ENCODE peak calls at places on chromosome X, in eight cellular contexts. One of them, this sample, is unnamed.

GRCh38 chrX:45697591-45697990 is 496.9 kb upstream of the DIPK2B start:
- DNase-seq in testis: no peak
- DNase-seq in prostate gland: no peak
- DNase-seq in fibroblast of the aortic adventitia: peak
- DNase-seq in lower lobe of right lung: no peak
- DNase-seq in thoracic aorta: no peak
- DNase-seq in CD8-positive, alpha-beta T cell: no peak
- DNase-seq in NB4: peak
- DNase-seq in this sample: peak

GRCh38 chrX:103367502-103367901 is 8.8 kb upstream of the BEX3 start:
- DNase-seq in fibroblast of the aortic adventitia: no peak
- DNase-seq in prostate gland: no peak
- DNase-seq in CD8-positive, alpha-beta T cell: no peak
- DNase-seq in lower lobe of right lung: no peak
- DNase-seq in NB4: no peak
- DNase-seq in thoracic aorta: no peak
- DNase-seq in testis: no peak
- DNase-seq in this sample: peak

GRCh38 chrX:42248226-42248625 is 324.9 kb upstream of the CASK start:
- DNase-seq in prostate gland: no peak
- DNase-seq in fibroblast of the aortic adventitia: no peak
- DNase-seq in lower lobe of right lung: no peak
- DNase-seq in CD8-positive, alpha-beta T cell: no peak
- DNase-seq in thoracic aorta: no peak
- DNase-seq in NB4: no peak
- DNase-seq in testis: no peak
- DNase-seq in this sample: no peak

GRCh38 chrX:45517090-45517973 is 316.7 kb upstream of the DIPK2B start:
- DNase-seq in lower lobe of right lung: no peak
- DNase-seq in CD8-positive, alpha-beta T cell: no peak
- DNase-seq in prostate gland: no peak
- DNase-seq in fibroblast of the aortic adventitia: peak
- DNase-seq in testis: no peak
- DNase-seq in NB4: peak
- DNase-seq in thoracic aorta: no peak
- DNase-seq in this sample: peak

GRCh38 chrX:118226060-118226428 is 109.4 kb upstream of the KLHL13 start:
- DNase-seq in NB4: peak
- DNase-seq in CD8-positive, alpha-beta T cell: no peak
- DNase-seq in thoracic aorta: no peak
- DNase-seq in lower lobe of right lung: no peak
- DNase-seq in prostate gland: no peak
- DNase-seq in fibroblast of the aortic adventitia: peak
- DNase-seq in testis: no peak
- DNase-seq in this sample: no peak

GRCh38 chrX:149937881-149938426 is 337 bp downstream of the EOLA2 start:
- DNase-seq in prostate gland: no peak
- DNase-seq in thoracic aorta: no peak
- DNase-seq in NB4: peak
- DNase-seq in CD8-positive, alpha-beta T cell: peak
- DNase-seq in lower lobe of right lung: peak
- DNase-seq in testis: no peak
- DNase-seq in fibroblast of the aortic adventitia: no peak
- DNase-seq in this sample: no peak

GRCh38 chrX:68462653-68463052 is 29.4 kb upstream of the OPHN1 start:
- DNase-seq in NB4: peak
- DNase-seq in testis: peak
- DNase-seq in fibroblast of the aortic adventitia: peak
- DNase-seq in lower lobe of right lung: no peak
- DNase-seq in prostate gland: peak
- DNase-seq in thoracic aorta: no peak
- DNase-seq in CD8-positive, alpha-beta T cell: peak
- DNase-seq in this sample: peak

GRCh38 chrX:153408871-153409351 is 2.4 kb upstream of the ZFP92 start:
- DNase-seq in prostate gland: no peak
- DNase-seq in thoracic aorta: no peak
- DNase-seq in CD8-positive, alpha-beta T cell: no peak
- DNase-seq in NB4: no peak
- DNase-seq in lower lobe of right lung: no peak
- DNase-seq in fibroblast of the aortic adventitia: no peak
- DNase-seq in testis: no peak
- DNase-seq in this sample: no peak

GRCh38 chrX:74835566-74835965 is 89.7 kb downstream of the NEXMIF start:
- DNase-seq in CD8-positive, alpha-beta T cell: no peak
- DNase-seq in fibroblast of the aortic adventitia: no peak
- DNase-seq in lower lobe of right lung: no peak
- DNase-seq in thoracic aorta: no peak
- DNase-seq in NB4: peak
- DNase-seq in testis: peak
- DNase-seq in prostate gland: no peak
- DNase-seq in this sample: no peak

GRCh38 chrX:48520455-48520854 is 1.2 kb upstream of the EBP start:
- DNase-seq in prostate gland: no peak
- DNase-seq in NB4: no peak
- DNase-seq in lower lobe of right lung: no peak
- DNase-seq in fibroblast of the aortic adventitia: no peak
- DNase-seq in CD8-positive, alpha-beta T cell: no peak
- DNase-seq in thoracic aorta: no peak
- DNase-seq in testis: no peak
- DNase-seq in this sample: no peak
- H3K4me3 ChIP-seq in prostate gland: no peak
- H3K4me3 ChIP-seq in NB4: no peak
- H3K4me3 ChIP-seq in lower lobe of right lung: no peak
- H3K4me3 ChIP-seq in fibroblast of the aortic adventitia: no peak
- H3K4me3 ChIP-seq in CD8-positive, alpha-beta T cell: peak
- H3K4me3 ChIP-seq in thoracic aorta: no peak
- H3K4me3 ChIP-seq in testis: no peak
- H3K4me3 ChIP-seq in this sample: no peak

DNA sequence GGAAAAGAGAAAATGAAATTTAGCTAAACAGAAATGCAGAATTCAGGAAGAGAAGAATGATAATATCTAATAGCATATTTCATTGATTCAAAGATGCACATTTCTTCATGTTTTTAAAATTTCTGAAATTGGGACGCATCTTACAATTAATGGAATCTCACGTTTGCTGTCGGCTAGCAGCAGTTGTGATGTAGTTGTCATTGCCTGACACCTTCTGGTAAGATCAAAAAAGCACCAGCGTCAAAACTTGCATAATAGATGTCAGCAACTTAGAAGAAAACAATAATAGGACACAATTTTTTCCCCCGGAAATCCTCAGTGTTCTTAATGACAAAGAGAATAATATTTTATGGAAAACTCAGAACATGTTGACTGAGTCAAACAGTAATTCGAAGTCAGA is 29.8 kb upstream of the SLC7A3 start:
- DNase-seq in fibroblast of the aortic adventitia: peak
- DNase-seq in lower lobe of right lung: no peak
- DNase-seq in prostate gland: no peak
- DNase-seq in thoracic aorta: no peak
- DNase-seq in NB4: peak
- DNase-seq in testis: no peak
- DNase-seq in CD8-positive, alpha-beta T cell: no peak
- DNase-seq in this sample: no peak
- TF ChIP-seq CTCF in fibroblast of the aortic adventitia: no peak
- TF ChIP-seq CTCF in lower lobe of right lung: no peak
- TF ChIP-seq CTCF in prostate gland: no peak
- TF ChIP-seq CTCF in thoracic aorta: no peak
- TF ChIP-seq CTCF in NB4: no peak
- TF ChIP-seq CTCF in testis: no peak
- TF ChIP-seq CTCF in CD8-positive, alpha-beta T cell: no peak
- TF ChIP-seq CTCF in this sample: no peak

DNA sequence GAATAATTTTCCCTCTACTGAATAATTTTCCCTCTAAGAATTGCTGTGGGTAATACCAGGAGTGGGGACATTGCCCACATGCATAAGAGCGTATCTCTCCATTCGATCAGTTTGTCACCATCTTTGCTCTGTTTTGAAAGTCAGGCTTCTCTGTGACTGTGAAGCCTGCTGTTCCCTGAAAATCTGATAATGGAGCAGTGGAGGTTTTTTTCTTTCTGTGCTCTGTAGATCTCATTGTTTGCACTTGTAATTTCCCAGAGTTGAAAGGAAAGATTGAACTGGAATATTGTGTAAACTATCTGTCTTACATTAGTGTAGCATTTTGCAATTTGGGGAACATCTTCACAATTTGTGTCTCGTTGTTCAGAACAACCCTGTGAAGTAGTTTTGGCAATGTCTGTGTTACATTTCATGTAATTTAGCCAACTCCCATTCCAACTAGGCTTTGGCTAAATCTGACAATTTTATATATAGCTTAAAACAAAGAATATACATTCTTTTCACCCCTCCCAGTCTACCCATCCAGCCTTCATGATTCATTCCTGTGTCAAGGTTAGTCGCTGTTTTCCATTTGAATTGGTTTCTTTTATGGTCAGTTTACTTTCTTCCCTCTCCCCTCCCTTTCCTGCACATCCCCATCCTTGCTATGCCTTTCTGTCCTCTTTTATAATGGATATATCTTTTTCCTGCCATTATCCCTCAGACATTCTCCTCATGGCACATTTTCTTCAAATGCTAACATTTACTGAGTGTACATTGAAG is 4.5 kb downstream of the ZXDB start:
- DNase-seq in prostate gland: no peak
- DNase-seq in thoracic aorta: no peak
- DNase-seq in testis: no peak
- DNase-seq in fibroblast of the aortic adventitia: peak
- DNase-seq in lower lobe of right lung: no peak
- DNase-seq in CD8-positive, alpha-beta T cell: no peak
- DNase-seq in NB4: no peak
- DNase-seq in this sample: no peak
- H3K4me3 ChIP-seq in prostate gland: no peak
- H3K4me3 ChIP-seq in thoracic aorta: peak
- H3K4me3 ChIP-seq in testis: no peak
- H3K4me3 ChIP-seq in fibroblast of the aortic adventitia: peak
- H3K4me3 ChIP-seq in lower lobe of right lung: peak
- H3K4me3 ChIP-seq in CD8-positive, alpha-beta T cell: no peak
- H3K4me3 ChIP-seq in NB4: peak
- H3K4me3 ChIP-seq in this sample: no peak

DNA sequence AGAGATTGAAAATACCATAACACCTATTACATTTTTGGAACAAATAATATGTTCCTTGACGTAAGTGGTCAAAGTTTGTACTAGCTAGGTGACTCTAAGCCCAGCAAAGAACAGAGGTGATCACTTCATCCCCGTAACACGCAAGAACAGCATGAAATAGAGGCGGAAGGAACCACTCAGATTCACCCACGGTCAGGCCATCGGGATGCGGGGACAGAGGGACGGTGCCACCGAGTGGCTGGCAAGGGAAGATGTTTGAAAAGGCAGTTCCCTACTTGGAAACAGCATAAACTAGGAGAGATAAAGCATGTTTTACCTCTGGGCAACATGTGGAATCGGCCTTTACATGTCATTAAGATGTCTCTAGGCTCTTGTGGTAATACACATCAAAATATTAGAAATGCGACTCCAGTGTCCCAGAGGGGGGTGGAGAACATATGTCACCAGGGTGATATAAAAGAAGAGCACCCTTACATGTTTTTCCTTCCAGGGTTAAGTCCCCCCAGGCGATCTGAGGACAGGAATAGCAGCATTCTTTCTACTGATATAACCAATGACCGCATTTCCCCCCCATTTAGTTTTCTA is 84.0 kb downstream of the PHKA2 start:
- DNase-seq in NB4: peak
- DNase-seq in thoracic aorta: no peak
- DNase-seq in CD8-positive, alpha-beta T cell: no peak
- DNase-seq in testis: no peak
- DNase-seq in prostate gland: peak
- DNase-seq in lower lobe of right lung: no peak
- DNase-seq in fibroblast of the aortic adventitia: peak
- DNase-seq in this sample: no peak
- TF ChIP-seq CTCF in NB4: peak
- TF ChIP-seq CTCF in thoracic aorta: no peak
- TF ChIP-seq CTCF in CD8-positive, alpha-beta T cell: no peak
- TF ChIP-seq CTCF in testis: no peak
- TF ChIP-seq CTCF in prostate gland: peak
- TF ChIP-seq CTCF in lower lobe of right lung: peak
- TF ChIP-seq CTCF in fibroblast of the aortic adventitia: no peak
- TF ChIP-seq CTCF in this sample: peak

GRCh38 chrX:10048695-10049094 is 81.5 kb downstream of the CLDN34 start:
- DNase-seq in CD8-positive, alpha-beta T cell: no peak
- DNase-seq in fibroblast of the aortic adventitia: peak
- DNase-seq in testis: no peak
- DNase-seq in NB4: no peak
- DNase-seq in thoracic aorta: no peak
- DNase-seq in lower lobe of right lung: peak
- DNase-seq in prostate gland: peak
- DNase-seq in this sample: no peak
- H3K4me3 ChIP-seq in CD8-positive, alpha-beta T cell: no peak
- H3K4me3 ChIP-seq in fibroblast of the aortic adventitia: peak
- H3K4me3 ChIP-seq in testis: no peak
- H3K4me3 ChIP-seq in NB4: no peak
- H3K4me3 ChIP-seq in thoracic aorta: peak
- H3K4me3 ChIP-seq in lower lobe of right lung: no peak
- H3K4me3 ChIP-seq in prostate gland: no peak
- H3K4me3 ChIP-seq in this sample: no peak

DNA sequence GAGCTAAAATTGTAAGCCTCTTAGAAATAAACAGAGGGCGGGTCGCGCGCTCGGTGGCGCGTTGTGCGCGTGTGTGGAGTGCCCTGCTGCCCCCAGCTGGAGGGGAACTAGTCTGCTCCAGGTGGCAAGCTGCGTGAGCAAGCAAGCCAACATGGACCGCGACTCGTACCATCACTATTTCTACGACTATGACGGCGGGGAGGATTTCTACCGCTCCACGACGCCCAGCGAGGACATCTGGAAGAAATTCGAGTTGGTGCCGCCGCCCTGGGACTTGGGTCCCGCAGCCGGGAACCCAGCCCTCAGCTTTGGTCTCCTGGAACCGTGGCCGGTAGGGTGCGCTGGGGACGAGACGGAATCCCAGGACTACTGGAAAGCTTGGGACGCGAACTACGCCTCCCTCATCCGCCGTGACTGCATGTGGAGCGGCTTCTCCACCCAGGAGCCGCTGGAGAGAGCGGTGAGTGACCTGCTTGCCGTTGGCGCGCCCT is 66.1 kb downstream of the DNAAF6 start:
- DNase-seq in testis: peak
- DNase-seq in NB4: no peak
- DNase-seq in prostate gland: no peak
- DNase-seq in lower lobe of right lung: no peak
- DNase-seq in thoracic aorta: no peak
- DNase-seq in CD8-positive, alpha-beta T cell: peak
- DNase-seq in fibroblast of the aortic adventitia: no peak
- DNase-seq in this sample: no peak
- TF ChIP-seq CTCF in testis: no peak
- TF ChIP-seq CTCF in NB4: no peak
- TF ChIP-seq CTCF in prostate gland: no peak
- TF ChIP-seq CTCF in lower lobe of right lung: no peak
- TF ChIP-seq CTCF in thoracic aorta: no peak
- TF ChIP-seq CTCF in CD8-positive, alpha-beta T cell: no peak
- TF ChIP-seq CTCF in fibroblast of the aortic adventitia: no peak
- TF ChIP-seq CTCF in this sample: no peak

GRCh38 chrX:17592117-17592516 is 145.2 kb upstream of the SCML1 start:
- DNase-seq in NB4: no peak
- DNase-seq in prostate gland: no peak
- DNase-seq in testis: peak
- DNase-seq in fibroblast of the aortic adventitia: no peak
- DNase-seq in CD8-positive, alpha-beta T cell: no peak
- DNase-seq in thoracic aorta: no peak
- DNase-seq in lower lobe of right lung: no peak
- DNase-seq in this sample: peak
- H3K4me3 ChIP-seq in NB4: no peak
- H3K4me3 ChIP-seq in prostate gland: no peak
- H3K4me3 ChIP-seq in testis: no peak
- H3K4me3 ChIP-seq in fibroblast of the aortic adventitia: peak
- H3K4me3 ChIP-seq in CD8-positive, alpha-beta T cell: no peak
- H3K4me3 ChIP-seq in thoracic aorta: peak
- H3K4me3 ChIP-seq in lower lobe of right lung: no peak
- H3K4me3 ChIP-seq in this sample: peak

GRCh38 chrX:64205735-64206491 is 405 bp upstream of the AMER1 start:
- DNase-seq in NB4: peak
- DNase-seq in testis: peak
- DNase-seq in CD8-positive, alpha-beta T cell: peak
- DNase-seq in prostate gland: peak
- DNase-seq in fibroblast of the aortic adventitia: peak
- DNase-seq in thoracic aorta: peak
- DNase-seq in lower lobe of right lung: peak
- DNase-seq in this sample: peak
- TF ChIP-seq CTCF in NB4: no peak
- TF ChIP-seq CTCF in testis: no peak
- TF ChIP-seq CTCF in CD8-positive, alpha-beta T cell: no peak
- TF ChIP-seq CTCF in prostate gland: peak
- TF ChIP-seq CTCF in fibroblast of the aortic adventitia: no peak
- TF ChIP-seq CTCF in thoracic aorta: no peak
- TF ChIP-seq CTCF in lower lobe of right lung: peak
- TF ChIP-seq CTCF in this sample: peak